ENCODE peak calls at places on chromosomes 12 and 14, in eight cellular contexts. H, O, K, L, B, G, E and X are unnamed samples.

GRCh38 chr14:101451166-101451565 is 110.1 kb upstream of the DIO3 start:
- DNase-seq in H (no peak), O (no peak), K (no peak), L (no peak), B (no peak), G (no peak), E (no peak), X (no peak)

GRCh38 chr14:32476532-32476931 is 147.4 kb downstream of the AKAP6 start:
- DNase-seq in H (no peak), O (no peak), K (no peak), L (no peak), B (no peak), G (no peak), E (no peak), X (no peak)

GRCh38 chr12:60052483-60052882 is 456.7 kb downstream of the SLC16A7 start:
- DNase-seq in H (no peak), O (no peak), K (no peak), L (no peak), B (no peak), G (no peak), E (no peak), X (no peak)

GRCh38 chr14:41950428-41950827 is 343.8 kb downstream of the LRFN5 start:
- DNase-seq in H (no peak), O (no peak), K (no peak), L (no peak), B (no peak), G (no peak), E (no peak), X (no peak)

GRCh38 chr12:124822218-124822617 is 41.4 kb downstream of the SCARB1 start:
- DNase-seq in H (no peak), O (no peak), K (no peak), L (no peak), B (no peak), G (no peak), E (no peak), X (no peak)

GRCh38 chr12:47767197-47767724 is 5.8 kb upstream of the SLC48A1 start:
- DNase-seq in H (no peak), O (no peak), K (no peak), L (peak), B (peak), G (no peak), E (no peak), X (no peak)

GRCh38 chr12:105418232-105418631 is 87.7 kb downstream of the C12orf75 start:
- DNase-seq in H (peak), O (peak), K (peak), L (no peak), B (peak), G (no peak), E (no peak), X (peak)

GRCh38 chr12:4032906-4033628 is 159.9 kb upstream of the PARP11 start:
- DNase-seq in H (no peak), O (no peak), K (no peak), L (no peak), B (peak), G (no peak), E (no peak), X (no peak)

GRCh38 chr12:130482448-130482847 is 144.8 kb downstream of the PIWIL1 start:
- DNase-seq in H (no peak), O (no peak), K (no peak), L (no peak), B (no peak), G (no peak), E (no peak), X (no peak)

GRCh38 chr14:35399083-35399807 is 5.3 kb downstream of the NFKBIA start:
- DNase-seq in H (no peak), O (no peak), K (no peak), L (no peak), B (peak), G (no peak), E (no peak), X (no peak)

GRCh38 chr14:54652188-54652889 is 85.4 kb downstream of the SAMD4A start:
- DNase-seq in H (peak), O (peak), K (peak), L (peak), B (peak), G (peak), E (peak), X (peak)

GRCh38 chr12:108510836-108511235 is 4.2 kb upstream of the FICD start:
- DNase-seq in H (no peak), O (no peak), K (no peak), L (no peak), B (no peak), G (no peak), E (no peak), X (no peak)

GRCh38 chr14:24816929-24817637 is 183.1 kb upstream of the GZMB start:
- DNase-seq in H (no peak), O (no peak), K (no peak), L (no peak), B (no peak), G (peak), E (no peak), X (no peak)

GRCh38 chr12:124480469-124481256 is 86.7 kb downstream of the NCOR2 start:
- DNase-seq in H (no peak), O (no peak), K (no peak), L (no peak), B (peak), G (no peak), E (no peak), X (no peak)

GRCh38 chr14:78836777-78837176 is 666.6 kb downstream of the NRXN3 start:
- DNase-seq in H (peak), O (peak), K (peak), L (peak), B (peak), G (no peak), E (no peak), X (peak)

GRCh38 chr12:115354007-115354452 is 670.1 kb upstream of the TBX3 start:
- DNase-seq in H (peak), O (peak), K (peak), L (no peak), B (peak), G (no peak), E (peak), X (peak)

GRCh38 chr12:85310456-85311076 is 30.5 kb downstream of the ALX1 start:
- DNase-seq in H (no peak), O (peak), K (no peak), L (no peak), B (peak), G (no peak), E (no peak), X (no peak)
- TF ChIP-seq CTCF in H (peak), O (peak), K (peak), L (peak), B (peak), G (no peak), E (peak), X (no peak)

DNA sequence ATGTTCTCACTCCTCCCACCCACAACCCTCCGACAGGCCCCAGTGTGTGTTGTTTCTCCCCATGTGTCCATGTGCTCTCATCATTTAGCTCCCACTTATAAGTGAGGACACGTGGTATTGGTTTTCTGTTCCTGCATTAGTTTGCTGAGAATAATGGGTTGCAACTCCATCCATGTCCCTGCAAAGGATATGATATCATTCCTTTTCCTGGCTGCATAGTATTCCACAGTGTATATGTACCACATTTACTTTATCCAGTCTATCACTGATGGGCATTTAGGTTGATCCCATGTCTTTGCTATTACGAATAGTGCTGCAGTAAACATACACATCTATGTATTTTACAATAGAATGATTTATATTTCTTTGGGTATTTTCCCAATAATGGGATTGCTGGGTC is 77.5 kb downstream of the SLCO1A2 start:
- DNase-seq in H (no peak), O (no peak), K (no peak), L (no peak), B (no peak), G (no peak), E (no peak), X (no peak)
- TF ChIP-seq CTCF in H (no peak), O (no peak), K (no peak), L (no peak), B (no peak), G (no peak), E (no peak), X (no peak)

GRCh38 chr14:37129047-37129446 is 43.4 kb downstream of the SLC25A21 start:
- DNase-seq in H (no peak), O (no peak), K (no peak), L (no peak), B (no peak), G (no peak), E (no peak), X (no peak)

GRCh38 chr14:37118673-37119366 is 53.6 kb downstream of the SLC25A21 start:
- DNase-seq in H (no peak), O (no peak), K (no peak), L (no peak), B (no peak), G (no peak), E (no peak), X (no peak)

GRCh38 chr14:37122288-37122687 is 50.1 kb downstream of the SLC25A21 start:
- DNase-seq in H (peak), O (peak), K (no peak), L (no peak), B (peak), G (no peak), E (no peak), X (no peak)

GRCh38 chr14:37122919-37123639 is 49.3 kb downstream of the SLC25A21 start:
- DNase-seq in H (no peak), O (no peak), K (no peak), L (no peak), B (no peak), G (no peak), E (no peak), X (no peak)

GRCh38 chr14:37124617-37125016 is 47.8 kb downstream of the SLC25A21 start:
- DNase-seq in H (no peak), O (no peak), K (no peak), L (no peak), B (peak), G (no peak), E (no peak), X (no peak)
- TF ChIP-seq CTCF in H (peak), O (no peak), K (no peak), L (no peak), B (no peak), G (no peak), E (no peak), X (peak)

DNA sequence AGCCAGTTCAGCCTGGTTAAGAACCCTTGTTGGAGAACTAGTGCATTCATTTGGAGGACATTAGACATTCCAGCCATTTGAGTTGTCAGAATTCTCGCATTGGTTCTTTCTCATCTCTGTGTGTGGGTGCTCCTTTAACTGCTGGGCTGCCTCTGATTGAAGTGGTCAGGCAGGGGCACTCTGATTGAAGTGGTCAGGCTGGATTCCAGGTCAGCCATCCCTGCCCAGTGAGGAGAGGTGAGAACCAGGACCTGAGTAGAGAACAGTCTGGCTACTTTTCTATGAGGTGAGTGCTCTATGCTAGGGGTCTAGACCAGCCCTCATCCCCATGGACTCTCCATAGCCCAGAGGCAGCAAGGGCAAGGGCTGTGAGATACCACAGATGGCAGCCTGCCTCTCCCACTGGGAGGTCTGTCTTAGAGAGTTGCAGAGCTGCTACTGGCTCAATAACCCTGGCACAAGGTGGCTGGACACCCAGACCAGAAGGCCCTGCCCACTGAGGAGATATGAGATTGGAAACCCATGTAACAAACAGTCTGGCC is 691.6 kb downstream of the TMTC2 start:
- DNase-seq in H (no peak), O (no peak), K (no peak), L (no peak), B (no peak), G (no peak), E (no peak), X (no peak)
- TF ChIP-seq CTCF in H (no peak), O (no peak), K (no peak), L (no peak), B (no peak), G (no peak), E (no peak), X (no peak)

GRCh38 chr14:53325176-53325806 is 172.2 kb upstream of the DDHD1 start:
- DNase-seq in H (no peak), O (no peak), K (no peak), L (no peak), B (no peak), G (no peak), E (no peak), X (no peak)
- TF ChIP-seq CTCF in H (peak), O (peak), K (peak), L (peak), B (no peak), G (peak), E (no peak), X (peak)

GRCh38 chr12:103626498-103626897 is 39.4 kb downstream of the STAB2 start:
- DNase-seq in H (peak), O (no peak), K (no peak), L (no peak), B (peak), G (peak), E (peak), X (peak)
- TF ChIP-seq CTCF in H (peak), O (no peak), K (no peak), L (no peak), B (peak), G (no peak), E (no peak), X (peak)

GRCh38 chr12:77916276-77916675 is 85.6 kb downstream of the NAV3 start:
- DNase-seq in H (no peak), O (no peak), K (no peak), L (no peak), B (no peak), G (no peak), E (no peak), X (no peak)

GRCh38 chr12:77914089-77914488 is 83.4 kb downstream of the NAV3 start:
- DNase-seq in H (no peak), O (no peak), K (no peak), L (no peak), B (no peak), G (no peak), E (no peak), X (peak)
- TF ChIP-seq CTCF in H (no peak), O (no peak), K (no peak), L (no peak), B (no peak), G (no peak), E (no peak), X (no peak)

GRCh38 chr14:46663382-46663781 is 11.8 kb upstream of the RPL10L start:
- DNase-seq in H (no peak), O (no peak), K (no peak), L (no peak), B (no peak), G (no peak), E (no peak), X (no peak)

GRCh38 chr14:46661728-46662127 is 10.1 kb upstream of the RPL10L start:
- DNase-seq in H (no peak), O (no peak), K (no peak), L (no peak), B (peak), G (no peak), E (no peak), X (no peak)
- TF ChIP-seq CTCF in H (peak), O (peak), K (no peak), L (peak), B (no peak), G (no peak), E (no peak), X (no peak)

DNA sequence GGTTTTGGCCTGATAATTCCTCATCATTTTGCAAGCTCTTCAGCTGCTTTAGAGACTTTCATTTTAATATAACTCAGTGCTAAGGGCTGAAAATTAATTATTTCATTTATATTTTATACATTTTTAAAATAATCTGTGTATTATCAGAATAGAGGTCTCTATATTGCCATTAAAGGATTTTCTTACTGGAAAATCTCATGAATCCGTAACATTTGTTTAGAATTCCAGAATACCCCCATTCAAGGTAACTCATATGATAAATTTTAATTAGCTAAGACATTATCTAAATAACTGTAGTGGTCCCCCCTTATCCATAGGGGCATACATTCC is 51.6 kb downstream of the BMAL2 start:
- DNase-seq in H (no peak), O (no peak), K (no peak), L (no peak), B (no peak), G (no peak), E (no peak), X (no peak)
- TF ChIP-seq CTCF in H (no peak), O (no peak), K (no peak), L (no peak), B (no peak), G (no peak), E (no peak), X (no peak)